ENCODE peak calls at places on chromosomes 6 and 20, in four cellular contexts. H, M, W and K are unnamed samples.

GRCh38 chr20:58781138-58781537 is 69.6 kb downstream of the GNAS-AS1 start:
- DNase-seq in H (no peak), M (no peak), W (no peak), K (no peak)

GRCh38 chr6:30530013-30530412 is 26.3 kb downstream of the GNL1 start:
- DNase-seq in H (no peak), M (no peak), W (no peak), K (no peak)

GRCh38 chr6:113856011-113856551 is 1.1 kb upstream of the MARCKS start:
- DNase-seq in H (peak), M (peak), W (peak), K (peak)

GRCh38 chr20:48668451-48668946 is 159.3 kb downstream of the PREX1 start:
- DNase-seq in H (no peak), M (no peak), W (no peak), K (no peak)

GRCh38 chr20:24497851-24498250 is 28.4 kb downstream of the SYNDIG1 start:
- DNase-seq in H (no peak), M (no peak), W (no peak), K (no peak)

GRCh38 chr6:15063253-15063853 is 182.5 kb upstream of the JARID2 start:
- DNase-seq in H (no peak), M (no peak), W (peak), K (no peak)

GRCh38 chr6:124055986-124056385 is 252.3 kb downstream of the NKAIN2 start:
- DNase-seq in H (peak), M (no peak), W (no peak), K (no peak)

GRCh38 chr20:23245553-23246128 is 105.0 kb upstream of the NXT1 start:
- DNase-seq in H (peak), M (peak), W (peak), K (no peak)

GRCh38 chr6:150490586-150490985 is 109.1 kb upstream of the PLEKHG1 start:
- DNase-seq in H (no peak), M (no peak), W (no peak), K (no peak)

GRCh38 chr6:131197716-131198115 is 62.4 kb downstream of the AKAP7 start:
- DNase-seq in H (no peak), M (no peak), W (no peak), K (no peak)

GRCh38 chr6:27863962-27864905 is 48.0 kb downstream of the OR2B2 start:
- DNase-seq in H (no peak), M (peak), W (peak), K (no peak)

GRCh38 chr6:19434065-19434464 is 403.1 kb upstream of the ID4 start:
- DNase-seq in H (no peak), M (no peak), W (no peak), K (no peak)

GRCh38 chr6:152771061-152771687 is 20.6 kb downstream of the VIP start:
- DNase-seq in H (no peak), M (no peak), W (no peak), K (no peak)

GRCh38 chr6:148445620-148446019 is 103.0 kb downstream of the SASH1 start:
- DNase-seq in H (no peak), M (no peak), W (peak), K (no peak)

GRCh38 chr6:10146723-10147451 is 268.0 kb downstream of the TFAP2A start:
- DNase-seq in H (peak), M (peak), W (peak), K (no peak)

GRCh38 chr20:16542477-16542876 is 30.8 kb downstream of the KIF16B start:
- DNase-seq in H (no peak), M (no peak), W (no peak), K (no peak)

GRCh38 chr20:64196831-64197418 is 32.7 kb downstream of the MYT1 start:
- DNase-seq in H (peak), M (peak), W (no peak), K (no peak)

GRCh38 chr20:63782051-63782471 is 42.5 kb downstream of the SLC2A4RG start:
- DNase-seq in H (no peak), M (no peak), W (no peak), K (no peak)

GRCh38 chr6:44000164-44000842 is 126.9 kb downstream of the MRPL14 start:
- DNase-seq in H (peak), M (peak), W (no peak), K (no peak)

GRCh38 chr20:1330075-1330830 is 1.3 kb upstream of the SDCBP2 start:
- DNase-seq in H (no peak), M (no peak), W (peak), K (no peak)

GRCh38 chr6:42269553-42269952 is 51.9 kb upstream of the MRPS10 start:
- DNase-seq in H (no peak), M (no peak), W (no peak), K (no peak)

GRCh38 chr6:149863846-149864577 is at the start of gene LRP11:
- DNase-seq in H (peak), M (peak), W (peak), K (peak)